ENCODE peak calls at places on chromosome 4, in seven cellular contexts. One of them, this sample, is unnamed.

GRCh38 chr4:15186149-15186548 is 183.9 kb downstream of the CPEB2 start:
- DNase-seq in IMR-90: peak; percentile 15
- DNase-seq in H9: no peak
- DNase-seq in neuronal stem cell: no peak
- DNase-seq in H1: no peak
- DNase-seq in mesenchymal stem cell: no peak
- DNase-seq in trophoblast cell: peak; percentile 50
- DNase-seq in this sample: peak; percentile 41

GRCh38 chr4:152427971-152428370 is 107.9 kb downstream of the FBXW7 start:
- DNase-seq in IMR-90: no peak
- DNase-seq in H9: no peak
- DNase-seq in neuronal stem cell: no peak
- DNase-seq in H1: no peak
- DNase-seq in mesenchymal stem cell: no peak
- DNase-seq in trophoblast cell: no peak
- DNase-seq in this sample: no peak

GRCh38 chr4:85953651-85954018 is 406.2 kb downstream of the MAPK10 start:
- DNase-seq in IMR-90: peak; percentile 19
- DNase-seq in H9: no peak
- DNase-seq in neuronal stem cell: no peak
- DNase-seq in H1: no peak
- DNase-seq in mesenchymal stem cell: peak; percentile 40
- DNase-seq in trophoblast cell: peak; percentile 47
- DNase-seq in this sample: peak; percentile 36

GRCh38 chr4:8267077-8267476 is 2.5 kb upstream of the HTRA3 start:
- DNase-seq in IMR-90: peak; percentile 33
- DNase-seq in H9: peak; percentile 80
- DNase-seq in neuronal stem cell: peak; percentile 35
- DNase-seq in H1: peak; percentile 54
- DNase-seq in mesenchymal stem cell: peak; percentile 67
- DNase-seq in trophoblast cell: peak; percentile 24
- DNase-seq in this sample: peak; percentile 65

GRCh38 chr4:147578611-147579010 is 38.6 kb upstream of the TMEM184C start:
- DNase-seq in IMR-90: no peak
- DNase-seq in H9: no peak
- DNase-seq in neuronal stem cell: no peak
- DNase-seq in H1: no peak
- DNase-seq in mesenchymal stem cell: no peak
- DNase-seq in trophoblast cell: no peak
- DNase-seq in this sample: no peak

GRCh38 chr4:67332627-67333026 is 212.7 kb downstream of the CENPC start:
- DNase-seq in IMR-90: no peak
- DNase-seq in H9: peak; percentile 36
- DNase-seq in neuronal stem cell: no peak
- DNase-seq in H1: no peak
- DNase-seq in mesenchymal stem cell: peak; percentile 7
- DNase-seq in trophoblast cell: peak; percentile 28
- DNase-seq in this sample: peak; percentile 50

GRCh38 chr4:81408341-81408740 is 63.4 kb downstream of the RASGEF1B start:
- DNase-seq in IMR-90: no peak
- DNase-seq in H9: no peak
- DNase-seq in neuronal stem cell: no peak
- DNase-seq in H1: no peak
- DNase-seq in mesenchymal stem cell: no peak
- DNase-seq in trophoblast cell: no peak
- DNase-seq in this sample: no peak

GRCh38 chr4:68176500-68176899 is 46.8 kb upstream of the TMPRSS11F start:
- DNase-seq in IMR-90: no peak
- DNase-seq in H9: no peak
- DNase-seq in neuronal stem cell: no peak
- DNase-seq in H1: no peak
- DNase-seq in mesenchymal stem cell: peak; percentile 2
- DNase-seq in trophoblast cell: no peak
- DNase-seq in this sample: peak; percentile 27

GRCh38 chr4:98828801-98829200 is 100.1 kb downstream of the EIF4E start:
- DNase-seq in IMR-90: no peak
- DNase-seq in H9: peak; percentile 34
- DNase-seq in neuronal stem cell: no peak
- DNase-seq in H1: no peak
- DNase-seq in mesenchymal stem cell: no peak
- DNase-seq in trophoblast cell: no peak
- DNase-seq in this sample: peak; percentile 56

GRCh38 chr4:22030321-22030720 is 81.7 kb upstream of the KCNIP4 start:
- DNase-seq in IMR-90: no peak
- DNase-seq in H9: no peak
- DNase-seq in neuronal stem cell: no peak
- DNase-seq in H1: no peak
- DNase-seq in mesenchymal stem cell: no peak
- DNase-seq in trophoblast cell: no peak
- DNase-seq in this sample: no peak

GRCh38 chr4:25351777-25352421 is 25.2 kb upstream of the ANAPC4 start:
- DNase-seq in IMR-90: peak; percentile 72
- DNase-seq in H9: no peak
- DNase-seq in neuronal stem cell: no peak
- DNase-seq in H1: peak; percentile 23
- DNase-seq in mesenchymal stem cell: peak; percentile 60
- DNase-seq in trophoblast cell: no peak
- DNase-seq in this sample: peak; percentile 84

GRCh38 chr4:55560096-55560495 is 13.4 kb upstream of the CLOCK start:
- DNase-seq in IMR-90: no peak
- DNase-seq in H9: no peak
- DNase-seq in neuronal stem cell: no peak
- DNase-seq in H1: no peak
- DNase-seq in mesenchymal stem cell: no peak
- DNase-seq in trophoblast cell: no peak
- DNase-seq in this sample: no peak

GRCh38 chr4:55549888-55550287 is 3.2 kb upstream of the CLOCK start:
- DNase-seq in IMR-90: peak; percentile 92
- DNase-seq in H9: no peak
- DNase-seq in neuronal stem cell: no peak
- DNase-seq in H1: no peak
- DNase-seq in mesenchymal stem cell: peak; percentile 60
- DNase-seq in trophoblast cell: no peak
- DNase-seq in this sample: no peak

GRCh38 chr4:55553442-55553841 is 6.7 kb upstream of the CLOCK start:
- DNase-seq in IMR-90: no peak
- DNase-seq in H9: peak; percentile 62
- DNase-seq in neuronal stem cell: no peak
- DNase-seq in H1: no peak
- DNase-seq in mesenchymal stem cell: no peak
- DNase-seq in trophoblast cell: no peak
- DNase-seq in this sample: peak; percentile 56

GRCh38 chr4:55554453-55555030 is 7.8 kb upstream of the CLOCK start:
- DNase-seq in IMR-90: peak; percentile 71
- DNase-seq in H9: no peak
- DNase-seq in neuronal stem cell: no peak
- DNase-seq in H1: no peak
- DNase-seq in mesenchymal stem cell: peak; percentile 44
- DNase-seq in trophoblast cell: no peak
- DNase-seq in this sample: peak; percentile 21
- H3K4me2 ChIP-seq in IMR-90: peak overlapping the region; percentile 91
- H3K4me2 ChIP-seq in H9: no peak overlapping the region
- H3K4me2 ChIP-seq in neuronal stem cell: no peak overlapping the region
- H3K4me2 ChIP-seq in H1: no peak overlapping the region
- H3K4me2 ChIP-seq in mesenchymal stem cell: no peak overlapping the region
- H3K4me2 ChIP-seq in trophoblast cell: no peak overlapping the region
- H3K4me2 ChIP-seq in this sample: no peak overlapping the region

GRCh38 chr4:183936574-183937335 is 31.6 kb downstream of the STOX2 start:
- DNase-seq in IMR-90: peak; percentile 5
- DNase-seq in H9: no peak
- DNase-seq in neuronal stem cell: no peak
- DNase-seq in H1: no peak
- DNase-seq in mesenchymal stem cell: peak; percentile 9
- DNase-seq in trophoblast cell: no peak
- DNase-seq in this sample: no peak
- H4K8ac ChIP-seq in IMR-90: no peak overlapping the region
- H4K8ac ChIP-seq in H9: no peak overlapping the region
- H4K8ac ChIP-seq in neuronal stem cell: no peak overlapping the region
- H4K8ac ChIP-seq in H1: no peak overlapping the region
- H4K8ac ChIP-seq in mesenchymal stem cell: no peak overlapping the region
- H4K8ac ChIP-seq in trophoblast cell: no peak overlapping the region
- H4K8ac ChIP-seq in this sample: no peak overlapping the region

GRCh38 chr4:123813901-123814300 is 417.3 kb downstream of the SPRY1 start:
- DNase-seq in IMR-90: no peak
- DNase-seq in H9: no peak
- DNase-seq in neuronal stem cell: no peak
- DNase-seq in H1: no peak
- DNase-seq in mesenchymal stem cell: no peak
- DNase-seq in trophoblast cell: no peak
- DNase-seq in this sample: no peak

GRCh38 chr4:123816462-123816861 is 419.9 kb downstream of the SPRY1 start:
- DNase-seq in IMR-90: no peak
- DNase-seq in H9: no peak
- DNase-seq in neuronal stem cell: no peak
- DNase-seq in H1: no peak
- DNase-seq in mesenchymal stem cell: no peak
- DNase-seq in trophoblast cell: no peak
- DNase-seq in this sample: peak; percentile 18

GRCh38 chr4:123809864-123810263 is 413.3 kb downstream of the SPRY1 start:
- DNase-seq in IMR-90: no peak
- DNase-seq in H9: no peak
- DNase-seq in neuronal stem cell: no peak
- DNase-seq in H1: no peak
- DNase-seq in mesenchymal stem cell: no peak
- DNase-seq in trophoblast cell: no peak
- DNase-seq in this sample: no peak

GRCh38 chr4:123807866-123808265 is 411.3 kb downstream of the SPRY1 start:
- DNase-seq in IMR-90: no peak
- DNase-seq in H9: no peak
- DNase-seq in neuronal stem cell: no peak
- DNase-seq in H1: no peak
- DNase-seq in mesenchymal stem cell: no peak
- DNase-seq in trophoblast cell: no peak
- DNase-seq in this sample: no peak

DNA sequence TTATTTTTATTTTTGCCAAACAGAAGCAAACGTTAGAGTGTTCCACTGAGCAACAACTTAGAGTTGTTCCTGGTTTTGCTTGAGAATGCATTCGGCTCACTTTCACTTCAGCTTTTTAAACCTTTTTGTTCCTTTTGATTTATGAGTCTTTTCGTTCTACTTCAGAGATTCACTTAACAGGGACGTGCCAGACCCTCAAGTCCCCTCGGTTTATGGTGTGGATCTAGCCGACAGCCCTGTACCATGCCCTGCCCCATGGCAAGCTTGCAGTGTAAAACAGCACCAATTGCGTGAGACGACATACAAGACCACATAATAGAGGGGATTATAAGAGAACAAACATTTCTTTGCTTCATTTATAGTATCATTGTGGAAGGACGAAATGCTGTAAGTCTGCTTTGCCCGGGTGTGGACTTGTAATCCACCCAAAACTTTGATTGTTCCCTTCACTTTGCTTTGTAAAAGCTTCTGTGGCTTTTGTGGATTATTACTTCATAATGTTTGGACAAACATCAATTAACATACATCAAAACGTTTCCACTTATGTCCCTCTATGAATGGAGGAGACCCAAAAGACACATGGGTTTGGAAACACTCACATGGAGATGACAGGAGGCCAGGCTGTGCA is 415.3 kb downstream of the SPRY1 start:
- DNase-seq in IMR-90: no peak
- DNase-seq in H9: no peak
- DNase-seq in neuronal stem cell: no peak
- DNase-seq in H1: no peak
- DNase-seq in mesenchymal stem cell: no peak
- DNase-seq in trophoblast cell: no peak
- DNase-seq in this sample: no peak
- H3K27ac ChIP-seq in IMR-90: no peak overlapping the region
- H3K27ac ChIP-seq in H9: no peak overlapping the region
- H3K27ac ChIP-seq in neuronal stem cell: no peak overlapping the region
- H3K27ac ChIP-seq in H1: no peak overlapping the region
- H3K27ac ChIP-seq in mesenchymal stem cell: no peak overlapping the region
- H3K27ac ChIP-seq in trophoblast cell: no peak overlapping the region
- H3K27ac ChIP-seq in this sample: no peak overlapping the region

GRCh38 chr4:119977135-119977534 is 89.5 kb downstream of the MAD2L1 start:
- DNase-seq in IMR-90: no peak
- DNase-seq in H9: no peak
- DNase-seq in neuronal stem cell: no peak
- DNase-seq in H1: no peak
- DNase-seq in mesenchymal stem cell: no peak
- DNase-seq in trophoblast cell: no peak
- DNase-seq in this sample: no peak
- H3K4me2 ChIP-seq in IMR-90: no peak overlapping the region
- H3K4me2 ChIP-seq in H9: no peak overlapping the region
- H3K4me2 ChIP-seq in neuronal stem cell: no peak overlapping the region
- H3K4me2 ChIP-seq in H1: no peak overlapping the region
- H3K4me2 ChIP-seq in mesenchymal stem cell: no peak overlapping the region
- H3K4me2 ChIP-seq in trophoblast cell: no peak overlapping the region
- H3K4me2 ChIP-seq in this sample: no peak overlapping the region

DNA sequence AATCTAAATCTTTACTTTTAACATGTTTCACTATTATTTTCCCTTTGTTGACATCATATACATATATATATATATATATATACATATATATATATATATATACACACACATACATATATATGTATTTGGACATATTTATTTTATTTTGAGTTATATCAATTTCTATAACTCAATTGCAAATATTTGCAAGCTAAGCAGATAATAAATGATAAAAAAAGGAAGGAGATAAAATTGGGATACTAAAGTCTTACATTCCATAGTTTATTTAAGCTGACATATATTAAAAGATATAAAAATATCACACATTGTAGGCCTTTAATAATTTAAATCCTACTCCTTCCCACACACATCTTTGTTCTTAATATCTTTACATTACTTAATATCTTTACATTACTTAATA is 372.2 kb downstream of the GRXCR1 start:
- DNase-seq in IMR-90: no peak
- DNase-seq in H9: no peak
- DNase-seq in neuronal stem cell: no peak
- DNase-seq in H1: no peak
- DNase-seq in mesenchymal stem cell: no peak
- DNase-seq in trophoblast cell: no peak
- DNase-seq in this sample: no peak
- H4K8ac ChIP-seq in IMR-90: no peak overlapping the region
- H4K8ac ChIP-seq in H9: no peak overlapping the region
- H4K8ac ChIP-seq in neuronal stem cell: no peak overlapping the region
- H4K8ac ChIP-seq in H1: no peak overlapping the region
- H4K8ac ChIP-seq in mesenchymal stem cell: no peak overlapping the region
- H4K8ac ChIP-seq in trophoblast cell: no peak overlapping the region
- H4K8ac ChIP-seq in this sample: no peak overlapping the region

DNA sequence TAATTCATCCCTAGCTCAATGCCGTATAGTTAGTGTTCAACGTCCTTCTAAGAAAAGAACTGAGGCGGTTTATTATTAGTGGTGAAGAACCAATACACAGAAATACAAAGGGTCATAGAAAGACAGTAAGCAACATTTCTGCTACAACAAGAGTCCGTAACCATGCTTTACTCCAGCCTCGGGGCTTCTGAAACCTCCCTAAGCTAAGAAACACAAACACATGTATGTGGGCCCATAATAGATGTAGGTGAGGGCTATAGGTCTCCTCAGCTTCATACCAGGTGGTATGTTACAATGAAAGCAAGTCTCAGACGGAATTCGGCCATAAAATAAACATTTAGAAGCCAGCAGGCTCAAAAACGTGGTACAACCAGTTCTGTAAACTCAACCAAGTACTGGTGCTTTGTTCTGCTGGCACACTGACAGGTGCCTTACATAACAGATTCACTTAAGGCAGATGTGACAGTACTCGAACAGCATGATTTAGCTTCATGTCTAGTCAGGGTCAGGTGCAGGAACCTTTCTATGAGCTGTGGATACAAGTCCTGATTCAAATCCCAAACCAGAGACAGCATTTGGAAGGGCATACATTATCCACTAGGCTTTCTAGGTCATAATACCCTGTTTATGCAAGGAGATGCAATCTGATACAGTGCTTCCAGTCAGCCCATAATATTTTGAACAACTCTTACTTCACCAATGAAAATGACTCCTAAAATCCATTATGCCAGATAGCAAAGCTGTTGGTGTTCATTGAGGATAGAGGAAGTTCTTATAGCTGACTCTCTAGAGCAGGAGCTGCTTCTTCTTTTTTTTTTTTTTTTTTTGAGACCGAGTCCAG is 113.7 kb upstream of the ENPP6 start:
- DNase-seq in IMR-90: peak; percentile 23
- DNase-seq in H9: no peak
- DNase-seq in neuronal stem cell: no peak
- DNase-seq in H1: no peak
- DNase-seq in mesenchymal stem cell: no peak
- DNase-seq in trophoblast cell: peak; percentile 9
- DNase-seq in this sample: no peak
- H3K27ac ChIP-seq in IMR-90: no peak overlapping the region
- H3K27ac ChIP-seq in H9: no peak overlapping the region
- H3K27ac ChIP-seq in neuronal stem cell: no peak overlapping the region
- H3K27ac ChIP-seq in H1: no peak overlapping the region
- H3K27ac ChIP-seq in mesenchymal stem cell: no peak overlapping the region
- H3K27ac ChIP-seq in trophoblast cell: no peak overlapping the region
- H3K27ac ChIP-seq in this sample: no peak overlapping the region

This sample was measured in mesendoderm.